ENCODE peak calls at places on chromosomes 12 and 14, in four cellular contexts. U, X, I and Z are unnamed samples.

GRCh38 chr14:72884386-72884785 is 9.5 kb downstream of the DPF3 start:
- DNase-seq in U (no peak), X (no peak), I (no peak), Z (no peak)

GRCh38 chr14:60650382-60650961 is 1.2 kb upstream of the SIX1 start:
- DNase-seq in I (no peak), U (no peak), X (no peak), Z (no peak)

GRCh38 chr12:127811988-127812387 is 455.0 kb upstream of the TMEM132C start:
- DNase-seq in U (no peak), I (no peak), X (no peak), Z (no peak)

GRCh38 chr12:27486986-27487385 is 37.0 kb upstream of the PPFIBP1 start:
- DNase-seq in U (no peak), X (no peak), I (no peak), Z (no peak)

GRCh38 chr12:106897082-106897481 is 58.6 kb upstream of the TMEM263 start:
- DNase-seq in X (no peak), U (peak; percentile 25), I (peak; percentile 13), Z (peak; percentile 31)

GRCh38 chr14:75982724-75983358 is 1.0 kb upstream of the TGFB3 start:
- DNase-seq in U (no peak), X (no peak), I (no peak), Z (no peak)

GRCh38 chr12:130513572-130513971 is 175.9 kb downstream of the PIWIL1 start:
- DNase-seq in I (no peak), X (no peak), U (no peak), Z (no peak)

GRCh38 chr12:49503674-49504180 is 35.1 kb upstream of the KCNH3 start:
- DNase-seq in I (no peak), U (no peak), X (no peak), Z (no peak)

GRCh38 chr12:130754234-130755001 is 38.3 kb upstream of the RIMBP2 start:
- DNase-seq in X (no peak), I (peak; percentile 13), U (no peak), Z (no peak)

GRCh38 chr12:112294793-112295192 is 87.4 kb downstream of the HECTD4 start:
- DNase-seq in U (peak; percentile 18), X (no peak), I (peak; percentile 29), Z (no peak)

GRCh38 chr14:49992901-49993335 is 100.0 kb downstream of the ARF6 start:
- DNase-seq in U (peak; percentile 86), I (no peak), X (peak; percentile 87), Z (no peak)

GRCh38 chr12:115700896-115701465 is 576.5 kb downstream of the MED13L start:
- DNase-seq in X (no peak), I (no peak), U (no peak), Z (no peak)

GRCh38 chr12:104793968-104794367 is 164.1 kb downstream of the SLC41A2 start:
- DNase-seq in U (no peak), I (no peak), X (no peak), Z (no peak)

GRCh38 chr14:104282332-104283196 is 144.2 kb downstream of the KIF26A start:
- DNase-seq in U (no peak), I (no peak), X (no peak), Z (no peak)

GRCh38 chr14:65461730-65462129 is 49.2 kb downstream of the FUT8 start:
- DNase-seq in X (peak; percentile 41), U (no peak), I (no peak), Z (no peak)

GRCh38 chr12:77131977-77132490 is 66.7 kb upstream of the E2F7 start:
- DNase-seq in I (no peak), U (no peak), X (no peak), Z (no peak)

GRCh38 chr14:33842299-33842698 is 108.6 kb downstream of the EGLN3 start:
- DNase-seq in X (no peak), I (no peak), U (no peak), Z (no peak)

DNA sequence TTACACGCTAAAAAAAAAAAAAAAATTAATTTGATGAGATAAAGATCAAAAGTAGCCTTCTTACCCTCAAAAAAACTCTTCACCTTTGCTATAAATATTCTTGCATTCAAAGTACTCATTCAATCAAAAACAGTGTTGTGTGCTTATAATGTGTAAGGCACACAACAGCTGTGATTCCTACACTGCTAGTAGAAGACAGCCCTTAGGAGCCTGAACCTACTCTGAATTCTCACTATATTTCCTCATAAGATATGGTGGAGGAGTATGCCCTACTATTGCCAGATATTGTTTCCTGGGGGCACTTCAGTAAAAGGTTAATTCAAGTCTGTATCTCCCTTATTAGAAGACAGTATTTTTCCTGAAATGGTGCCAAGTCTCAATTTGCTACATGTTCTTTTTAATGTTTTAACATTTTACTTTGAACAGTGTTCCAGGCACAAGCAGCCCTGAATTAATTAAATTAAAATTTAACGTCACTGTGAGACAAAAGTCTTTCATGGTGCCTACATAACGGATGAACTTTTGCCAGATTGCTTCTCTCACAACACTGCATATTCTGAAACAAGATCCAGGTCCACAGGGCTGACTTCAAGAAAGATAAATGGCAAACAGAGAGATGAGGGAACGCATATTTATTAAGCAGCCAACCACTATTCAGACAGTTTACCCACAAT is 19.3 kb downstream of the PPP2R5E start:
- DNase-seq in U (no peak), I (no peak), X (no peak), Z (peak; percentile 68)
- H3K9ac ChIP-seq in U (no peak overlapping the region), I (no peak overlapping the region), X (peak overlapping the region; percentile 26), Z (no peak overlapping the region)

DNA sequence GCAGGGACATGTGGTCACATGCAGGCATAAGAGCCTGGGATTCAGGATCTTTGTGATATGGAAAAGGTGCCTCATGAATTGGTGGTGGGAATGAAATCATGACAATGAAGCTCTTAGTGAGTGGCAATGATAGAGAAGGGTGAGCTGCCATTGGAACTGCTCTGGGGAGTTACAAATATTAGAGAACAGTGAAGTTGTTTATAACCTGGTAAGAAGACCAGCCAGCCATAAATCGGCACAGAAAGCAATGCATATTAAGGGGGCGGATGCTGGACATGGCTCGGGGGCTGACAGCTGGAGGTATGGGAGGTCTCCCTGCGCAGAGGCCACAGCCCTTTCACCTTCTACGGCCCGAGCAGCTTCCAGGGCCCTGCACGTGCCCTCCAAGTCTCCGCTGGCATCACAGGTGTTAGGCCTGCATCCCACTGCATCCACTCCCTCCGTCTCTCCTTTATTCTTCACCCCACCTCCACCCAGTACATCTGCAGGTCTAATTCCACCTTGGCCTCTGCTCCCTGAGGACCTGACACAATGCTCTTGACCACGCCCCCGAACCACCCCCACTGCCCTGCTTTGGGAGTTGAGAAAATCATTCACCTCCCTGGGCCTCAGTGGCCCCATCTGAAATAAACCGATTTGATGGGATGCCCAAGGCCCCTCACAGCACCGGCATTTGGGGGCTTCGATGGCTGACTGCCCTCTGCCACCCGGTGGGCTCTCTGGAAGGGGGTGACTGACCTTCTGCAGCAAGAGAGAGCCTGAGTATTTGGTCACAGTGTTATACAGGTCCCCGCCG is 4.1 kb downstream of the CACNA2D4 start:
- DNase-seq in U (no peak), I (no peak), X (no peak), Z (peak; percentile 12)
- TF ChIP-seq NFIC in U (no peak), I (no peak), X (no peak), Z (no peak)

DNA sequence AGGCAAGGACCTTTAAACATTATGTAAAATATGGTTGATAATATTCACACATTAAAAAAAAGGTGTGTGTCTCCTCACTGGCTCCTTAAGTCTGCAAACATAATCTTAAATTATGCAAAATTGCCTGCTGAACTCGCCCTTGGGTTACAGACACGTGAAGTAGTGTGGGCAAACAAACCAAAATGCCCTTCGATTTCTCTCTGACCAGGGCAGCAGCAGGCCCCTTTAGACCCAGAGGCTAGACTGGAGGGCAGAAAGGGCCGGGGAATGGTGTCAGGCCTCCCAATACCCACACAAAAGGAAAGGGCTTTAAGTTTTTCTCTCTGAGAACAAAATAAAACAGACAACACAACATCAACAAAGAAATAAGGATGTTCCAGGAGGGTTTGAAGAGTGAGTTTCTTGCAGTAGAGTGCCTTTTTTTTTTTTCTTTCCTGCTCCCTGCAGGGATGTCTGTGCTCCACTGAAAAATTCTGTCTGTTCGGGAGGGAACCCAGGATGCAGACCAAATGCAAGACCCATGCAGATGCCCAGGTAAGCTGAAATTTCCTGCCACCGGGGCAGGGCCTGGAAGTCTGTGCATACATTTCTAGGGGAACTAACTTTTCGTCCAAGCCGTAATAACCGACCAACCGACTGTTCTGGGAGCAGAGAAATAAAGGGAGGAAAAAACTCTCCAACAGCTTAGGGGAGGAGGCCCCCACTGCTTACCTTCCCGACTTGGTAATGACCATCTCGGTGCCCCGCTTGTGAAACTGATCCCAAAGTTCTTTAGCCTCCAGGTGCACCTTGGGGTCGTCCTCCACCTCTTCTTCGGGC is 1.7 kb downstream of the TBX3 start:
- DNase-seq in U (no peak), I (no peak), X (no peak), Z (no peak)
- H3K9ac ChIP-seq in U (peak overlapping the region; percentile 96), I (no peak overlapping the region), X (no peak overlapping the region), Z (peak overlapping the region; percentile 99)

GRCh38 chr12:19002192-19002591 is 127.3 kb upstream of the PLEKHA5 start:
- DNase-seq in X (no peak), U (no peak), I (no peak), Z (no peak)
- TF ChIP-seq NFIC in X (no peak), U (no peak), I (no peak), Z (no peak)

GRCh38 chr12:53987748-53988147 is 2.8 kb downstream of the HOXC10 start:
- DNase-seq in I (peak; percentile 69), U (no peak), X (no peak), Z (no peak)

GRCh38 chr12:53991077-53991460 is 6.1 kb downstream of the HOXC10 start:
- DNase-seq in I (no peak), U (no peak), X (no peak), Z (no peak)

GRCh38 chr12:53990311-53991076 is 5.5 kb downstream of the HOXC10 start:
- DNase-seq in I (no peak), U (no peak), X (no peak), Z (no peak)

GRCh38 chr12:53988519-53989226 is 3.7 kb downstream of the HOXC10 start:
- DNase-seq in I (no peak), X (no peak), U (no peak), Z (no peak)

DNA sequence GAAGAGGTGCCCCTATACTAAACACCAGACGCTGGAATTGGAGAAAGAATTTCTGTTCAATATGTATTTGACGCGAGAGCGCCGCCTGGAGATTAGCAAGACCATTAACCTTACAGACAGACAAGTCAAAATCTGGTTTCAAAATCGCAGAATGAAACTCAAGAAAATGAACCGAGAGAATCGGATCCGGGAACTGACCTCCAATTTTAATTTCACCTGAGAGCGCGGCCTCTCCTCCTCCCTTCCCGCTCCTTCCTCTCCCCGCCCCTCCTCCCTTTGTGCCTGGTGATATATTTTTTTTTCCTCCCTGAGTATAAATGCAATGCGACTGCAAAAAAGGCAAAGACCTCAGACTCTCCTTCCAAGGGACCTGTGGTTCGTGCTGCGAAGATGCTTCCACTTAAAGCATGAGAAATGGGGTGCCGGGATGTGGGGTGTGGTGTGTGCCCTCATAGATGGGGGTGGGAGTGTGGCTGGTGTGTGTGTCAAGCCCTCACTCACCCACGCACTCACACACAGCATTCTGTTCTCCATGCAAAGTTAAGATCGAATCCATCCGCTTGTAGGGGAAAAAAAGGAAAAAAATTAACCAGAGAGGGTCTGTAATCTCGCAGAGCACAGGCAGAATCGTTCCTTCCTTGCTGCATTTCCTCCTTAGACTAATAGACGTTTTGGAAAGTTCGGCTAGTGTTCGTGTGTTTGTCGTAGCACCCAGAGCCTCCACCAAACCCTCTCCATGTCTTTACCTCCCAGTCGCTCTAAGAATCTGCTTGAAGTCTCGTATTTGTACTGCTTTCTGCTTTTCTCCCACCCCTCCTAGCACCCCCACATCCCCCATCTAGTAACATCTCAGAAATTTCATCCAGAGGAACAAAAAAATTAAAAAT is 4.5 kb downstream of the HOXC10 start:
- DNase-seq in I (peak; percentile 78), X (peak; percentile 34), U (peak; percentile 56), Z (no peak)
- H3K9ac ChIP-seq in I (peak overlapping the region; percentile 64), X (no peak overlapping the region), U (peak overlapping the region; percentile 21), Z (no peak overlapping the region)

DNA sequence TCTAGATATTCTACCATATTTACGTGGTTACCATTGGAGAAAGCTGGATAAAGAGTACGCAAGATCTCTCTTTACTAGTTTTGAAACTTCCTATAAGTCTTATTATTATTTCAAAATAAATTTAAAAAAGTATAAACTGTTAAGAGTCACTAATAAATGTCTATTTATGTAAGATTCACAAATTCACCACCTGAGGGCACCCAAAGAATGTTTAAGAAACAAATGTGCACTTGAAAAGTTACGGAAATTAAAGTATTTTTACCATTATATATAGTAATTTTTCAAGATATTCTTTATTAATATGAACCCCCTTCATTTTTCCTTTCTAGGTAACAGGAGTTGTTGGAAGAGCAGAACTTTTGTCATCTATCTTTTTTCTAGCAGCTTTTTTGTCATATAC is 11.9 kb downstream of the TMTC3 start:
- DNase-seq in X (no peak), U (peak; percentile 16), I (no peak), Z (peak; percentile 2)
- TF ChIP-seq NFIC in X (no peak), U (no peak), I (no peak), Z (no peak)